ENCODE peak calls at places on chromosome 11, in four cellular contexts. V, B, U and Q are unnamed samples.
A peak's percentile ranks its signal among the peaks of the same experiment; 100 is the strongest.

GRCh38 chr11:63564785-63565350 is 1.7 kb upstream of the PLAAT2 start:
- DNase-seq in U (no peak), V (no peak), B (no peak), Q (peak; percentile 14)

GRCh38 chr11:74672956-74673895 is 58.0 kb downstream of the CHRDL2 start:
- DNase-seq in U (no peak), V (no peak), B (peak; percentile 99), Q (no peak)

GRCh38 chr11:96390403-96390830 is 604 bp downstream of the JRKL start:
- DNase-seq in U (no peak), B (no peak), V (no peak), Q (no peak)

GRCh38 chr11:37957717-37958116 is 1359.7 kb upstream of the RAG2 start:
- DNase-seq in B (no peak), U (no peak), V (no peak), Q (no peak)

GRCh38 chr11:71251761-71252433 is 480 bp downstream of the SHANK2 start:
- DNase-seq in U (no peak), B (no peak), V (no peak), Q (no peak)

GRCh38 chr11:65185869-65186341 is 4.2 kb downstream of the CAPN1 start:
- DNase-seq in V (no peak), B (no peak), U (no peak), Q (no peak)

GRCh38 chr11:57542582-57542981 is 5.2 kb downstream of the SMTNL1 start:
- DNase-seq in U (no peak), B (no peak), V (no peak), Q (no peak)

GRCh38 chr11:86674965-86675364 is 2.5 kb upstream of the ME3 start:
- DNase-seq in U (no peak), V (no peak), B (no peak), Q (no peak)

GRCh38 chr11:44999068-44999467 is 48.4 kb upstream of the TP53I11 start:
- DNase-seq in B (no peak), U (no peak), V (no peak), Q (no peak)